ENCODE peak calls at places on chromosomes 11 and 22, in ten cellular contexts. B, F, K, X, S, R, I, A, T and E are unnamed samples.
A peak's percentile ranks its signal among the peaks of the same experiment; 100 is the strongest.

GRCh38 chr22:39719559-39720450 is 149.3 kb downstream of the CACNA1I start:
- DNase-seq in B (no peak), F (no peak), K (no peak), X (no peak), S (no peak), R (no peak), I (no peak), A (no peak), T (peak; percentile 37), E (no peak)

GRCh38 chr22:29635734-29636357 is 32.4 kb downstream of the NF2 start:
- DNase-seq in B (no peak), F (peak; percentile 61), K (no peak), X (peak; percentile 75), S (no peak), R (no peak), I (no peak), A (no peak), T (no peak), E (no peak)

GRCh38 chr11:1384206-1384965 is 5.3 kb upstream of the BRSK2 start:
- DNase-seq in B (peak; percentile 18), F (no peak), K (peak; percentile 41), X (no peak), S (peak; percentile 5), R (no peak), I (no peak), A (no peak), T (no peak), E (no peak)

GRCh38 chr11:34052608-34053160 is 1.2 kb downstream of the CAPRIN1 start:
- DNase-seq in B (peak; percentile 44), F (peak; percentile 33), K (no peak), X (peak; percentile 64), S (peak; percentile 29), R (peak; percentile 48), I (no peak), A (peak; percentile 23), T (peak; percentile 70), E (no peak)

GRCh38 chr11:126083829-126084607 is 21.4 kb upstream of the CDON start:
- DNase-seq in B (no peak), F (peak; percentile 31), K (no peak), X (no peak), S (no peak), R (no peak), I (no peak), A (no peak), T (no peak), E (no peak)

GRCh38 chr11:46143049-46143806 is 22.0 kb upstream of the PHF21A start:
- DNase-seq in B (no peak), F (no peak), K (no peak), X (no peak), S (no peak), R (no peak), I (no peak), A (no peak), T (no peak), E (no peak)

GRCh38 chr22:47322854-47323253 is 560.4 kb downstream of the TBC1D22A start:
- DNase-seq in B (no peak), F (no peak), K (no peak), X (no peak), S (no peak), R (no peak), I (no peak), A (no peak), T (no peak), E (peak; percentile 47)

GRCh38 chr11:66020618-66021357 is 5.5 kb downstream of the CATSPER1 start:
- DNase-seq in B (no peak), F (no peak), K (no peak), X (no peak), S (peak; percentile 49), R (no peak), I (no peak), A (no peak), T (peak; percentile 82), E (no peak)

GRCh38 chr22:31970490-31971444 is 26.4 kb downstream of the YWHAH start:
- DNase-seq in B (peak; percentile 88), F (peak; percentile 86), K (peak; percentile 94), X (peak; percentile 91), S (peak; percentile 78), R (peak; percentile 79), I (peak; percentile 74), A (peak; percentile 84), T (peak; percentile 93), E (peak; percentile 78)

GRCh38 chr11:123174196-123175183 is 20.6 kb downstream of the CLMP start:
- DNase-seq in B (no peak), F (no peak), K (peak; percentile 74), X (no peak), S (peak; percentile 72), R (peak; percentile 69), I (no peak), A (peak; percentile 66), T (no peak), E (peak; percentile 86)

GRCh38 chr11:86722041-86722440 is 49.6 kb upstream of the ME3 start:
- DNase-seq in B (no peak), F (no peak), K (no peak), X (no peak), S (no peak), R (no peak), I (no peak), A (no peak), T (no peak), E (no peak)

GRCh38 chr11:131137046-131137445 is 220.8 kb upstream of the SNX19 start:
- DNase-seq in B (no peak), F (no peak), K (no peak), X (no peak), S (no peak), R (no peak), I (no peak), A (no peak), T (no peak), E (no peak)

GRCh38 chr22:35563211-35563610 is 22.6 kb downstream of the RASD2 start:
- DNase-seq in B (no peak), F (no peak), K (no peak), X (no peak), S (no peak), R (no peak), I (no peak), A (no peak), T (no peak), E (no peak)

GRCh38 chr22:25514436-25514835 is 50.0 kb upstream of the GRK3 start:
- DNase-seq in B (no peak), F (peak; percentile 2), K (no peak), X (no peak), S (no peak), R (no peak), I (no peak), A (no peak), T (no peak), E (no peak)

GRCh38 chr11:29019960-29020683 is 911.9 kb downstream of the METTL15 start:
- DNase-seq in B (no peak), F (peak; percentile 31), K (no peak), X (peak; percentile 42), S (no peak), R (no peak), I (no peak), A (no peak), T (no peak), E (no peak)

GRCh38 chr11:114228401-114229061 is 67.7 kb upstream of the NNMT start:
- DNase-seq in B (no peak), F (no peak), K (no peak), X (no peak), S (no peak), R (no peak), I (no peak), A (no peak), T (no peak), E (no peak)

GRCh38 chr22:50246242-50247175 is 1.7 kb upstream of the TUBGCP6 start:
- DNase-seq in B (no peak), F (no peak), K (no peak), X (no peak), S (no peak), R (no peak), I (no peak), A (no peak), T (no peak), E (no peak)

GRCh38 chr22:36191106-36191836 is 10.3 kb downstream of the APOL4 start:
- DNase-seq in B (no peak), F (no peak), K (peak; percentile 79), X (no peak), S (peak; percentile 75), R (no peak), I (peak; percentile 85), A (peak; percentile 55), T (no peak), E (peak; percentile 80)

GRCh38 chr11:118898400-118899295 is 15.0 kb downstream of the CXCR5 start:
- DNase-seq in B (peak; percentile 40), F (no peak), K (peak; percentile 75), X (no peak), S (no peak), R (peak; percentile 49), I (no peak), A (no peak), T (no peak), E (no peak)
- H3K36me3 ChIP-seq in B (peaks cover 39% of the 10 kb centered on the region), F (peaks cover 21% of the 10 kb centered on the region), K (peaks cover 24% of the 10 kb centered on the region), X (no peaks in the 10 kb centered on the region), S (peaks cover 76% of the 10 kb centered on the region), R (peaks cover 14% of the 10 kb centered on the region), I (peaks cover 15% of the 10 kb centered on the region), A (no peaks in the 10 kb centered on the region), T (peaks cover 60% of the 10 kb centered on the region), E (peaks cover 61% of the 10 kb centered on the region)

GRCh38 chr11:68045900-68046299 is 7.1 kb downstream of the TCIRG1 start:
- DNase-seq in B (peak; percentile 41), F (no peak), K (no peak), X (no peak), S (no peak), R (no peak), I (no peak), A (no peak), T (peak; percentile 60), E (no peak)
- H3K4me1 ChIP-seq in B (peaks cover 24% of the 10 kb centered on the region), F (no peaks in the 10 kb centered on the region), K (no peaks in the 10 kb centered on the region), X (peaks cover 9% of the 10 kb centered on the region), S (no peaks in the 10 kb centered on the region), R (peaks cover 6% of the 10 kb centered on the region), I (peaks cover 5% of the 10 kb centered on the region), A (no peaks in the 10 kb centered on the region), T (peaks cover 5% of the 10 kb centered on the region), E (peaks cover 6% of the 10 kb centered on the region)

GRCh38 chr22:18088825-18089568 is 11.2 kb downstream of the PEX26 start:
- DNase-seq in B (no peak), F (no peak), K (no peak), X (no peak), S (peak; percentile 65), R (no peak), I (no peak), A (no peak), T (no peak), E (no peak)
- H3K36me3 ChIP-seq in B (peaks cover 38% of the 10 kb centered on the region), F (peaks cover 9% of the 10 kb centered on the region), K (peaks cover 22% of the 10 kb centered on the region), X (peaks cover 23% of the 10 kb centered on the region), S (peaks cover 53% of the 10 kb centered on the region), R (peaks cover 2% of the 10 kb centered on the region), I (peaks cover 20% of the 10 kb centered on the region), A (no peaks in the 10 kb centered on the region), T (peaks cover 54% of the 10 kb centered on the region), E (peaks cover 49% of the 10 kb centered on the region)

DNA sequence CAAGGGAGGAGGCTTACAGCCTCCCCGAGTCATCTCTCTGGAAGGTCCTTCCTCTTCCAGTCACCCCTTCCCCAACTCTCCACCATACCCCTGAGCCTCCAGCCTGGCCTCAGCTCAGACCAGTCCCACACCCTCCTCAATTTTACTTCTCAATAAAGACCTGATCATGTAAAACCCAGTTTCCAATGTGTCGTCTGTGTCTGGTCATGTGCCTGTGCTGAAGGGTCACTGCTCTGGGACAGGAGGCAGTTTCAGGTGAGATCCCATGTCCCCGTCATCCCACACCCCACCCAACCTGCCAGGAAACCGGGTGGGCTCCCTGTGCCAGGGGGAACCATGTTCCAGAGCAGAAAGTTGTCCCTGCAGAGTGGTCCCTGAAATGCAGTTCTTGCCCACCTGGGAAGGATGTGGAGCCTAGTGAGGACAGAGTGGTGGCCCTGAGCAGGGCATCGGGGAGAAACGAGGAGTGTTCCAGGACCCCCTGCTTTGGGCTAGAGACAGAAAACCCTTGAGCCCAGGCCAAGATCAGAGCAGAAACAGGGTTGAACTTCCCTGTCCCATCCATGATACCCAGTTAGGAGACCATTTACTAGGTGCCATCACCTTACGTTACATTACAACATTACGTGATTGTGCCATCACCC is 19.4 kb downstream of the IGLL5 start:
- DNase-seq in B (no peak), F (no peak), K (peak; percentile 29), X (no peak), S (no peak), R (no peak), I (no peak), A (no peak), T (no peak), E (no peak)
- H3K4me1 ChIP-seq in B (no peaks in the 10 kb centered on the region), F (no peaks in the 10 kb centered on the region), K (no peaks in the 10 kb centered on the region), X (peaks cover 38% of the 10 kb centered on the region), S (no peaks in the 10 kb centered on the region), R (no peaks in the 10 kb centered on the region), I (no peaks in the 10 kb centered on the region), A (no peaks in the 10 kb centered on the region), T (no peaks in the 10 kb centered on the region), E (no peaks in the 10 kb centered on the region)